ENCODE peak calls at places on chromosomes 16 and 17, in four cellular contexts. E is cardiac muscle cell, Y is OCI-LY7, N is A549. D is an unnamed sample.

GRCh38 chr17:75748706-75749105 is 16.3 kb downstream of the GALK1 start:
- DNase-seq in N (no peak), E (no peak), Y (no peak), D (no peak)

GRCh38 chr17:79024901-79025737 is 1.1 kb downstream of the C1QTNF1 start:
- DNase-seq in Y (no peak), E (peak; percentile 48), N (no peak), D (peak; percentile 14)

GRCh38 chr16:73713817-73714495 is 582.7 kb upstream of the PSMD7 start:
- DNase-seq in Y (peak; percentile 2), E (peak; percentile 52), N (peak; percentile 29), D (peak; percentile 6)

GRCh38 chr16:10992797-10993196 is 48.4 kb downstream of the CLEC16A start:
- DNase-seq in E (no peak), Y (no peak), N (peak; percentile 36), D (peak; percentile 45)

GRCh38 chr17:30550512-30551273 is 73.5 kb downstream of the GOSR1 start:
- DNase-seq in Y (peak; percentile 61), E (no peak), N (no peak), D (peak; percentile 31)

GRCh38 chr17:74842599-74843351 is 16.9 kb downstream of the GRIN2C start:
- DNase-seq in Y (no peak), E (peak; percentile 79), N (peak; percentile 82), D (peak; percentile 70)

GRCh38 chr17:64269687-64270649 is 6.9 kb upstream of the TEX2 start:
- DNase-seq in E (no peak), Y (no peak), N (no peak), D (peak; percentile 63)

GRCh38 chr17:78168906-78169793 is 769 bp downstream of the SYNGR2 start:
- DNase-seq in E (peak; percentile 67), Y (peak; percentile 51), N (peak; percentile 80), D (peak; percentile 74)

GRCh38 chr17:74519951-74520553 is 11.2 kb downstream of the CD300LB start:
- DNase-seq in N (no peak), Y (no peak), E (no peak), D (no peak)

GRCh38 chr17:36837616-36838272 is 99.5 kb upstream of the LHX1 start:
- DNase-seq in E (no peak), Y (no peak), N (no peak), D (no peak)
- H3K4me3 ChIP-seq in E (no peak overlapping the region), Y (no peak overlapping the region), N (no peak overlapping the region), D (no peak overlapping the region)

DNA sequence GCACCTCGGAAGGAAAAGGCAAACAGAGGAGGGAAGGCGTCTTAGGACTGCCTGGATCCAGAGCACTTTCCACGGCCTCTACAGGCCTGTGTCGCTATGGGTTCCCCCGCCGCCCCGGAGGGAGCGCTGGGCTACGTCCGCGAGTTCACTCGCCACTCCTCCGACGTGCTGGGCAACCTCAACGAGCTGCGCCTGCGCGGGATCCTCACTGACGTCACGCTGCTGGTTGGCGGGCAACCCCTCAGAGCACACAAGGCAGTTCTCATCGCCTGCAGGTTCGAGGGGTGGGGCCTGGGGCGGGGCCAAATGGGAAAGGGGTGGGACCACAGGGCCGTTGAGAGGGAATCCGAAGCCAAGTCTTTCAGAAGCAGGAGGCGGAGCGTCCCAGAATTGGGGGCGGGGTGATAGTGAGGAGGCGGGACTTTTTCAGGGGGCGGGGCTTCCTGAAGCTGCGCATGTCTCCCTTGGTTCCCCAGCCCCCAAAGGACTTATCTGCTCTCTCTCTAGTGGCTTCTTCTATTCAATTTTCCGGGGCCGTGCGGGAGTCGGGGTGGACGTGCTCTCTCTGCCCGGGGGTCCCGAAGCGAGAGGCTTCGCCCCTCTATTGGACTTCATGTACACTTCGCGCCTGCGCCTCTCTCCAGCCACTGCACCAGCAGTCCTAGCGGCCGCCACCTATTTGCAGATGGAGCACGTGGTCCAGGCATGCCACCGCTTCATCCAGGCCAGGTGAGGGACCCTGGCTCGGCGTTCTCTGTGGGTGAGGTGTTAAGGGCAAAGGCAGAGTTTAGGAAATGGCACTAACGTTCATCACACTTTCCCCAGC is 939 bp downstream of the BCL6B start:
- DNase-seq in E (peak; percentile 61), N (peak; percentile 97), Y (peak; percentile 53), D (no peak)
- H3K27ac ChIP-seq in E (no peak overlapping the region), N (peak overlapping the region; percentile 70), Y (no peak overlapping the region), D (no peak overlapping the region)

DNA sequence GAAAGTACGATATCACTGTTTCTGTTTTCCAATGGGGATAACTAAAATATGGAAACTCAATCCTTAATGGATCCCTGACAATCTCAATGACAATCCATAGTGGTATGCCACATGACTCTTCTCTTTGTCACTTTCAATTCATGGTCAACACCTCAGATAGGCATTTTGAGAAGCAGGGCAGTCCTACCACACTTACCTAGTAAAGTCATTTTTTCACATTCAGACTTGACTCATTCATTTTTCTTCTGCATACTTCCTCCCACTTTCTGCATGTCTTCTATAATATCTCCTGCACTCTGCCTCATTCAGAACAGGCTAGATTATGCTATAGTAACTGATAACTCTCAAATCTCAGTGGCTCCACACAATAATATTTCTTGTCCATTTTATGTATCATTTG is 117.5 kb downstream of the FTO start:
- DNase-seq in E (no peak), Y (no peak), N (no peak), D (no peak)
- H3K4me3 ChIP-seq in E (no peak overlapping the region), Y (no peak overlapping the region), N (no peak overlapping the region), D (no peak overlapping the region)

GRCh38 chr16:2470234-2470601 is 879 bp upstream of the NTN3 start:
- DNase-seq in E (no peak), Y (no peak), N (no peak), D (no peak)

GRCh38 chr16:2472488-2472864 is 1.4 kb downstream of the NTN3 start:
- DNase-seq in Y (no peak), E (no peak), N (no peak), D (no peak)

GRCh38 chr16:2471653-2472487 is 773 bp downstream of the NTN3 start:
- DNase-seq in E (no peak), Y (no peak), N (no peak), D (no peak)

GRCh38 chr16:2470603-2471015 is 488 bp upstream of the NTN3 start:
- DNase-seq in N (peak; percentile 41), Y (peak; percentile 67), E (no peak), D (peak; percentile 37)

GRCh38 chr16:2471016-2471652 is at the start of gene NTN3:
- DNase-seq in N (no peak), E (peak; percentile 78), Y (peak; percentile 62), D (peak; percentile 68)
- H3K27ac ChIP-seq in N (peak within 1 kb of the TSS; percentile 22), E (no peak within 1 kb of the TSS), Y (peak within 1 kb of the TSS; percentile 89), D (no peak within 1 kb of the TSS)

GRCh38 chr17:2885751-2886150 is 89.5 kb downstream of the RAP1GAP2 start:
- DNase-seq in Y (no peak), N (no peak), E (no peak), D (peak; percentile 77)
- H3K4me3 ChIP-seq in Y (no peak overlapping the region), N (no peak overlapping the region), E (no peak overlapping the region), D (no peak overlapping the region)

D was measured in SJCRH30.